ENCODE peak calls at places on chromosomes 1 and 21, in four cellular contexts. One of them, this sample, is unnamed.

GRCh38 chr1:39933956-39934941 is 20.7 kb upstream of the MFSD2A start:
- DNase-seq in transverse colon: peak; percentile 88
- DNase-seq in activated naive CD4-positive, alpha-beta T cell: no peak
- DNase-seq in activated CD4-positive, CD25-positive, alpha-beta regulatory T cell: no peak
- DNase-seq in this sample: no peak

GRCh38 chr1:116356673-116357072 is 16.4 kb upstream of the ATP1A1 start:
- DNase-seq in transverse colon: no peak
- DNase-seq in activated naive CD4-positive, alpha-beta T cell: no peak
- DNase-seq in activated CD4-positive, CD25-positive, alpha-beta regulatory T cell: no peak
- DNase-seq in this sample: no peak

GRCh38 chr1:37930246-37931142 is 16.4 kb downstream of the INPP5B start:
- DNase-seq in transverse colon: no peak
- DNase-seq in activated naive CD4-positive, alpha-beta T cell: no peak
- DNase-seq in activated CD4-positive, CD25-positive, alpha-beta regulatory T cell: no peak
- DNase-seq in this sample: no peak

GRCh38 chr1:94927405-94928175 is 680 bp upstream of the CNN3 start:
- DNase-seq in activated CD4-positive, CD25-positive, alpha-beta regulatory T cell: no peak
- DNase-seq in activated naive CD4-positive, alpha-beta T cell: no peak
- DNase-seq in transverse colon: peak; percentile 63
- DNase-seq in this sample: no peak

GRCh38 chr1:17233675-17234074 is 15.2 kb upstream of the PADI3 start:
- DNase-seq in activated naive CD4-positive, alpha-beta T cell: no peak
- DNase-seq in transverse colon: peak; percentile 88
- DNase-seq in activated CD4-positive, CD25-positive, alpha-beta regulatory T cell: no peak
- DNase-seq in this sample: no peak

GRCh38 chr21:18803624-18804023 is 400.0 kb upstream of the TMPRSS15 start:
- DNase-seq in transverse colon: no peak
- DNase-seq in activated CD4-positive, CD25-positive, alpha-beta regulatory T cell: no peak
- DNase-seq in activated naive CD4-positive, alpha-beta T cell: no peak
- DNase-seq in this sample: no peak

GRCh38 chr1:25695066-25695990 is 78.7 kb downstream of the MAN1C1 start:
- DNase-seq in activated naive CD4-positive, alpha-beta T cell: no peak
- DNase-seq in transverse colon: peak; percentile 57
- DNase-seq in activated CD4-positive, CD25-positive, alpha-beta regulatory T cell: no peak
- DNase-seq in this sample: no peak

GRCh38 chr1:207021139-207021861 is 11.3 kb downstream of the C1orf116 start:
- DNase-seq in transverse colon: no peak
- DNase-seq in activated CD4-positive, CD25-positive, alpha-beta regulatory T cell: no peak
- DNase-seq in activated naive CD4-positive, alpha-beta T cell: no peak
- DNase-seq in this sample: no peak

GRCh38 chr1:161381707-161382106 is 14.0 kb upstream of the CFAP126 start:
- DNase-seq in activated CD4-positive, CD25-positive, alpha-beta regulatory T cell: no peak
- DNase-seq in activated naive CD4-positive, alpha-beta T cell: no peak
- DNase-seq in transverse colon: no peak
- DNase-seq in this sample: no peak

GRCh38 chr1:93616221-93616995 is 65.2 kb downstream of the BCAR3 start:
- DNase-seq in activated CD4-positive, CD25-positive, alpha-beta regulatory T cell: no peak
- DNase-seq in activated naive CD4-positive, alpha-beta T cell: no peak
- DNase-seq in transverse colon: peak; percentile 67
- DNase-seq in this sample: no peak

GRCh38 chr1:196467230-196467629 is 141.0 kb downstream of the KCNT2 start:
- DNase-seq in activated naive CD4-positive, alpha-beta T cell: no peak
- DNase-seq in transverse colon: no peak
- DNase-seq in activated CD4-positive, CD25-positive, alpha-beta regulatory T cell: no peak
- DNase-seq in this sample: no peak